ENCODE peak calls at places on chromosome 10, in four cellular contexts. N is hepatocyte, P is endothelial cell of umbilical vein, C is tibial artery. J is an unnamed sample.

GRCh38 chr10:7889947-7890542 is 71.7 kb downstream of the TAF3 start:
- DNase-seq in N (no peak), P (no peak), C (no peak), J (no peak)

GRCh38 chr10:9012312-9012711 is 957.8 kb downstream of the GATA3 start:
- DNase-seq in N (no peak), P (peak; percentile 60), C (no peak), J (no peak)

GRCh38 chr10:113681533-113682470 is 2.1 kb downstream of the CASP7 start:
- DNase-seq in N (no peak), P (peak; percentile 16), C (no peak), J (peak; percentile 56)

GRCh38 chr10:8073696-8074416 is 19.4 kb downstream of the GATA3 start:
- DNase-seq in N (no peak), P (peak; percentile 26), C (no peak), J (no peak)

GRCh38 chr10:81127931-81128330 is 590.2 kb downstream of the SH2D4B start:
- DNase-seq in N (no peak), P (no peak), C (no peak), J (no peak)

GRCh38 chr10:70772627-70773026 is 12.6 kb downstream of the TBATA start:
- DNase-seq in N (no peak), P (no peak), C (no peak), J (no peak)

GRCh38 chr10:48209246-48209645 is 65.2 kb downstream of the FRMPD2 start:
- DNase-seq in N (no peak), P (no peak), C (no peak), J (no peak)

GRCh38 chr10:120539076-120539475 is 82.0 kb downstream of the PLPP4 start:
- DNase-seq in N (no peak), P (no peak), C (no peak), J (no peak)

GRCh38 chr10:125104559-125104958 is 55.8 kb downstream of the CTBP2 start:
- DNase-seq in N (no peak), P (no peak), C (no peak), J (no peak)

GRCh38 chr10:71975087-71975890 is 11.1 kb downstream of the CHST3 start:
- DNase-seq in N (no peak), P (no peak), C (peak; percentile 92), J (no peak)

GRCh38 chr10:101301111-101301731 is 52.7 kb upstream of the BTRC start:
- DNase-seq in N (peak; percentile 52), P (peak; percentile 44), C (no peak), J (no peak)

GRCh38 chr10:131531265-131532190 is 220.0 kb upstream of the TCERG1L start:
- DNase-seq in N (no peak), P (no peak), C (no peak), J (no peak)

GRCh38 chr10:124231188-124232135 is 138.1 kb upstream of the CHST15 start:
- DNase-seq in N (no peak), P (no peak), C (peak; percentile 55), J (peak; percentile 60)

GRCh38 chr10:110610308-110610774 is 33.8 kb upstream of the RBM20 start:
- DNase-seq in N (peak; percentile 74), P (peak; percentile 58), C (no peak), J (no peak)

GRCh38 chr10:36725581-36726520 is 399.5 kb upstream of the ANKRD30A start:
- DNase-seq in N (peak; percentile 60), P (peak; percentile 66), C (no peak), J (no peak)

GRCh38 chr10:123649672-123650071 is 16.5 kb upstream of the GPR26 start:
- DNase-seq in N (no peak), P (no peak), C (no peak), J (no peak)

GRCh38 chr10:76667307-76668012 is 970.1 kb downstream of the KCNMA1 start:
- DNase-seq in N (no peak), P (no peak), C (no peak), J (no peak)

GRCh38 chr10:133038276-133038823 is 49.4 kb upstream of the ADGRA1 start:
- DNase-seq in N (no peak), P (no peak), C (no peak), J (no peak)

GRCh38 chr10:88702848-88703597 is 3.0 kb upstream of the LIPK start:
- DNase-seq in N (peak; percentile 80), P (peak; percentile 83), C (no peak), J (no peak)

GRCh38 chr10:98134117-98134430 is 383 bp upstream of the R3HCC1L start:
- DNase-seq in N (no peak), P (no peak), C (no peak), J (no peak)

GRCh38 chr10:33743429-33743857 is 409.0 kb upstream of the NRP1 start:
- DNase-seq in N (peak; percentile 61), P (no peak), C (no peak), J (peak; percentile 62)

GRCh38 chr10:71070741-71071140 is 141.6 kb upstream of the UNC5B start:
- DNase-seq in N (no peak), P (no peak), C (no peak), J (no peak)

GRCh38 chr10:112446855-112447691 is at the start of the genes VTI1A and ZDHHC6:
- DNase-seq in N (peak; percentile 93), P (peak; percentile 79), C (peak; percentile 87), J (peak; percentile 85)

GRCh38 chr10:28200804-28201203 is 102.1 kb downstream of the MPP7 start:
- DNase-seq in N (no peak), P (no peak), C (no peak), J (no peak)

GRCh38 chr10:70575874-70576802 is 26.4 kb downstream of the PRF1 start:
- DNase-seq in N (peak; percentile 55), P (no peak), C (peak; percentile 67), J (peak; percentile 74)

GRCh38 chr10:97782455-97783228 is 10.8 kb upstream of the SFRP5 start:
- DNase-seq in N (no peak), P (no peak), C (no peak), J (no peak)

GRCh38 chr10:23157239-23157661 is 34.9 kb upstream of the PTF1A start:
- DNase-seq in N (no peak), P (no peak), C (no peak), J (peak; percentile 37)

GRCh38 chr10:28595618-28596017 is 62.7 kb downstream of the WAC start:
- DNase-seq in N (no peak), P (no peak), C (no peak), J (no peak)

GRCh38 chr10:93080350-93081046 is 6.8 kb downstream of the CYP26A1 start:
- DNase-seq in N (peak; percentile 75), P (no peak), C (no peak), J (no peak)

GRCh38 chr10:118594392-118595063 is 920 bp downstream of the PRLHR start:
- DNase-seq in N (peak; percentile 81), P (peak; percentile 35), C (no peak), J (no peak)
- TF ChIP-seq CTCF in N (peak; percentile 34), P (peak; percentile 48), C (no peak), J (no peak)

DNA sequence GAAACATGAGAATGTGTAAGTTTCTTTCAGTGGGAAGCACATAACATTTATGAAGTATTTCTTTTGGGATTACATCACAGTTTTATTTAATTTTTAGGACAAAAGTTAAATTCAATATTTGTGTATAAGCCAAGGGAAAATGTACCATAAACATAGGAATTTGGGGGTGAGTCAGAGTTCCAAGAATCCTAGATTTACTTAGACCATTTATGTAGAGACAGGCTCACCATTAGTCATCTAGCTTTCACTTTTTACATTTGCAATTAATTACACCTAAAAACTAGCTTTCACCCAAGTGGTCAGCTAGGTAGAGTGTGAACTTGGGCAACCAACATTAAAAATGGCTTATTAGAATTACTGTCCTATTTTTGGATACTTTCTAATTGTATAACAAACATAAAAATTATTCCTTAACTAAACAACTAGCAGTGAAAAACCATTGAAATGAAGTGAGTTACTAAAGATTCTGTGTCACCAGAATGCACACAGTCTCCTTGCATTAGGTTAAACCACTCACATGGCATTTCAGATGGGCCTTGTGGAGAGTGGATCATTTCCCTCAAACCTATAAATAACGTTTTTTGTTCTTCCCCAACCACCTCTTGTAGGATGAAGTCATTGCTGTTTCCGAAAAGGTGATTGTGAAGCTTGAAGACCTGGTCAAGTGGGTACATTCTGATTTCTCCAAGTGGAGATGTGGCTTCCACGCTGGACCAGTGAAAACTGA is 38.2 kb downstream of the ARID5B start:
- DNase-seq in N (no peak), P (peak; percentile 63), C (no peak), J (no peak)
- H3K4me3 ChIP-seq in N (no peak overlapping the region), P (no peak overlapping the region), C (no peak overlapping the region), J (peak overlapping the region; percentile 53)

GRCh38 chr10:90927293-90927692 is 6.4 kb upstream of the ANKRD1 start:
- DNase-seq in N (no peak), P (no peak), C (no peak), J (no peak)
- H3K27me3 ChIP-seq in N (no peaks in the 10 kb centered on the region), P (no peaks in the 10 kb centered on the region), C (no peaks in the 10 kb centered on the region), J (no peaks in the 10 kb centered on the region)

DNA sequence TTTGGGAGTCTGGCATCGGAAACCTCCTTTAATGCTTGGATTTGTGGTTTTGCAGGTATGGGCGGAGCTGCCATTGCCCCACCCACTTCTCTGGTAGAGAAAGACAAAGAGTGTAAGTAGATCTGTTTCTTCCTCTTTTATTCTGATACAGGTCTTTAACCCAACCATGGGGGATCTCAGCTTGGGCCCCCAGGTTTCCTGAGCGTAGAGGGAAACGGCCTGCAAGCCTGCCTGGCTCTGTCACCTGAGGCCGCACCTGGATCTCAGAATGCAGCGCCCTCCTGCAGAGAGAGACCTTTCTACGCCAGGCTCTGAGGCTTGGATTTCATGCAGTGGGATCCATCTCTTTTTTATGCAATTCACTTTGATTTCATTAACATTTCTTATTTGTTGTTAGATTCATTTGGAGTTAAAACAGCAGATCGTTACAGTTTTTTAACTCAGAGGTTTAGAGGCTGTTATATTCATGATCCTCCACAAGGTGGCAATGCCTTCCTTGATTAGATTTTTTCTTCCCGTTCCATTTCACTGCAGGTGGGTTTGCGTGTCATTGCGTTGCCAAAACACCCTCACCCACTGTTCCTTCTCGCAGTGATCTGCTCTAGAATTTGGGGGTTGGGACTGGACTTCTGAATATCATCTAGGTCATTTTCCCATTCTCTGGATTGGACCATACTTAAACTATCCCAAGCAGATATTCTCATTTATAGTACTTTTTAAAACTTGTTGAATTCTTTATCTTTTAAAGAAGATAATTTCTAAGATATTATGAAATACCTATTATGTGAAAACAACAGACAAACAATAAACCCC is 20.0 kb downstream of the RBM17 start:
- DNase-seq in N (peak; percentile 58), P (peak; percentile 61), C (no peak), J (no peak)
- TF ChIP-seq CTCF in N (peak; percentile 78), P (peak; percentile 45), C (peak; percentile 77), J (peak; percentile 44)

GRCh38 chr10:118995739-118996138 is 33.8 kb upstream of the NANOS1 start:
- DNase-seq in N (no peak), P (no peak), C (no peak), J (no peak)
- H3K4me3 ChIP-seq in N (no peak overlapping the region), P (no peak overlapping the region), C (no peak overlapping the region), J (no peak overlapping the region)

J was measured in GM06990.